ENCODE peak calls at places on chromosomes 3 and 15, in six cellular contexts. One of them, this sample, is unnamed.

GRCh38 chr15:70142322-70143191 is 44.8 kb upstream of the TLE3 start:
- DNase-seq in H1: no peak
- DNase-seq in HCT116: no peak
- DNase-seq in HepG2: no peak
- DNase-seq in GM12878: no peak
- DNase-seq in SK-N-SH: no peak
- DNase-seq in this sample: no peak

GRCh38 chr3:177694316-177694715 is 497.0 kb upstream of the TBL1XR1 start:
- DNase-seq in H1: no peak
- DNase-seq in HCT116: no peak
- DNase-seq in HepG2: no peak
- DNase-seq in GM12878: no peak
- DNase-seq in SK-N-SH: no peak
- DNase-seq in this sample: no peak

GRCh38 chr15:20351448-20351961 is 190.1 kb downstream of the GOLGA6L6 start:
- DNase-seq in H1: no peak
- DNase-seq in HCT116: no peak
- DNase-seq in HepG2: no peak
- DNase-seq in GM12878: no peak
- DNase-seq in SK-N-SH: no peak
- DNase-seq in this sample: no peak

GRCh38 chr3:184688251-184688851 is 23.5 kb downstream of the MAGEF1 start:
- DNase-seq in H1: no peak
- DNase-seq in HCT116: no peak
- DNase-seq in HepG2: no peak
- DNase-seq in GM12878: no peak
- DNase-seq in SK-N-SH: peak; percentile 25
- DNase-seq in this sample: peak; percentile 63

GRCh38 chr3:35663471-35663870 is 24.1 kb downstream of the ARPP21 start:
- DNase-seq in H1: no peak
- DNase-seq in HCT116: no peak
- DNase-seq in HepG2: no peak
- DNase-seq in GM12878: no peak
- DNase-seq in SK-N-SH: no peak
- DNase-seq in this sample: peak; percentile 17

GRCh38 chr3:47503033-47503432 is 10.5 kb downstream of the ELP6 start:
- DNase-seq in H1: no peak
- DNase-seq in HCT116: no peak
- DNase-seq in HepG2: no peak
- DNase-seq in GM12878: no peak
- DNase-seq in SK-N-SH: no peak
- DNase-seq in this sample: no peak

GRCh38 chr3:46102059-46102779 is 74.9 kb upstream of the XCR1 start:
- DNase-seq in H1: no peak
- DNase-seq in HCT116: no peak
- DNase-seq in HepG2: no peak
- DNase-seq in GM12878: no peak
- DNase-seq in SK-N-SH: no peak
- DNase-seq in this sample: no peak

GRCh38 chr15:40256642-40257235 is 17.9 kb downstream of the PAK6 start:
- DNase-seq in H1: no peak
- DNase-seq in HCT116: no peak
- DNase-seq in HepG2: no peak
- DNase-seq in GM12878: no peak
- DNase-seq in SK-N-SH: no peak
- DNase-seq in this sample: no peak

GRCh38 chr3:195906865-195907729 is 1.3 kb downstream of the TNK2 start:
- DNase-seq in H1: no peak
- DNase-seq in HCT116: no peak
- DNase-seq in HepG2: no peak
- DNase-seq in GM12878: peak; percentile 76
- DNase-seq in SK-N-SH: no peak
- DNase-seq in this sample: peak; percentile 94

GRCh38 chr3:129439381-129439816 is 349 bp downstream of the MBD4 start:
- DNase-seq in H1: no peak
- DNase-seq in HCT116: no peak
- DNase-seq in HepG2: no peak
- DNase-seq in GM12878: no peak
- DNase-seq in SK-N-SH: no peak
- DNase-seq in this sample: peak; percentile 18

GRCh38 chr3:187063286-187064081 is 75.8 kb downstream of the RPL39L start:
- DNase-seq in H1: no peak
- DNase-seq in HCT116: no peak
- DNase-seq in HepG2: peak; percentile 89
- DNase-seq in GM12878: no peak
- DNase-seq in SK-N-SH: no peak
- DNase-seq in this sample: peak; percentile 76

GRCh38 chr15:78676424-78677110 is 35.6 kb upstream of the CHRNB4 start:
- DNase-seq in H1: no peak
- DNase-seq in HCT116: no peak
- DNase-seq in HepG2: no peak
- DNase-seq in GM12878: no peak
- DNase-seq in SK-N-SH: no peak
- DNase-seq in this sample: no peak

GRCh38 chr15:27774191-27774590 is 324.9 kb downstream of the OCA2 start:
- DNase-seq in H1: no peak
- DNase-seq in HCT116: no peak
- DNase-seq in HepG2: no peak
- DNase-seq in GM12878: no peak
- DNase-seq in SK-N-SH: no peak
- DNase-seq in this sample: no peak

GRCh38 chr15:25177955-25178801 is 223.4 kb downstream of the SNRPN start:
- DNase-seq in H1: peak; percentile 16
- DNase-seq in HCT116: no peak
- DNase-seq in HepG2: no peak
- DNase-seq in GM12878: no peak
- DNase-seq in SK-N-SH: no peak
- DNase-seq in this sample: no peak

GRCh38 chr3:133663569-133664313 is 2.0 kb upstream of the TOPBP1 start:
- DNase-seq in H1: peak; percentile 47
- DNase-seq in HCT116: peak; percentile 63
- DNase-seq in HepG2: peak; percentile 82
- DNase-seq in GM12878: no peak
- DNase-seq in SK-N-SH: peak; percentile 67
- DNase-seq in this sample: no peak

GRCh38 chr3:149487598-149488197 is 13.2 kb downstream of the TM4SF4 start:
- DNase-seq in H1: peak; percentile 85
- DNase-seq in HCT116: peak; percentile 61
- DNase-seq in HepG2: no peak
- DNase-seq in GM12878: no peak
- DNase-seq in SK-N-SH: no peak
- DNase-seq in this sample: no peak

GRCh38 chr3:19970289-19970688 is 23.4 kb downstream of the RAB5A start:
- DNase-seq in H1: no peak
- DNase-seq in HCT116: no peak
- DNase-seq in HepG2: no peak
- DNase-seq in GM12878: no peak
- DNase-seq in SK-N-SH: no peak
- DNase-seq in this sample: no peak

GRCh38 chr15:73851679-73852078 is 21.7 kb upstream of the TBC1D21 start:
- DNase-seq in H1: peak; percentile 82
- DNase-seq in HCT116: peak; percentile 22
- DNase-seq in HepG2: peak; percentile 25
- DNase-seq in GM12878: no peak
- DNase-seq in SK-N-SH: no peak
- DNase-seq in this sample: peak; percentile 63

GRCh38 chr15:84023636-84024035 is 211.9 kb upstream of the GOLGA6L4 start:
- DNase-seq in H1: peak; percentile 48
- DNase-seq in HCT116: peak; percentile 28
- DNase-seq in HepG2: peak; percentile 24
- DNase-seq in GM12878: no peak
- DNase-seq in SK-N-SH: peak; percentile 28
- DNase-seq in this sample: peak; percentile 22

GRCh38 chr15:57251308-57251707 is 125.0 kb upstream of the CGNL1 start:
- DNase-seq in H1: no peak
- DNase-seq in HCT116: no peak
- DNase-seq in HepG2: no peak
- DNase-seq in GM12878: no peak
- DNase-seq in SK-N-SH: no peak
- DNase-seq in this sample: no peak

GRCh38 chr3:133856316-133856715 is 39.4 kb downstream of the RAB6B start:
- DNase-seq in H1: no peak
- DNase-seq in HCT116: no peak
- DNase-seq in HepG2: no peak
- DNase-seq in GM12878: no peak
- DNase-seq in SK-N-SH: no peak
- DNase-seq in this sample: no peak

GRCh38 chr3:149363053-149363452 is 14.4 kb downstream of the TM4SF1 start:
- DNase-seq in H1: no peak
- DNase-seq in HCT116: no peak
- DNase-seq in HepG2: no peak
- DNase-seq in GM12878: no peak
- DNase-seq in SK-N-SH: no peak
- DNase-seq in this sample: no peak

GRCh38 chr3:131072099-131072559 is 45.5 kb downstream of the NEK11 start:
- DNase-seq in H1: no peak
- DNase-seq in HCT116: no peak
- DNase-seq in HepG2: no peak
- DNase-seq in GM12878: no peak
- DNase-seq in SK-N-SH: no peak
- DNase-seq in this sample: no peak

GRCh38 chr3:55486101-55486856 is 827 bp downstream of the WNT5A start:
- DNase-seq in H1: peak; percentile 79
- DNase-seq in HCT116: no peak
- DNase-seq in HepG2: no peak
- DNase-seq in GM12878: no peak
- DNase-seq in SK-N-SH: peak; percentile 54
- DNase-seq in this sample: no peak

GRCh38 chr15:87591521-87591920 is 665.0 kb downstream of the NTRK3 start:
- DNase-seq in H1: no peak
- DNase-seq in HCT116: no peak
- DNase-seq in HepG2: no peak
- DNase-seq in GM12878: no peak
- DNase-seq in SK-N-SH: no peak
- DNase-seq in this sample: no peak

GRCh38 chr15:64693134-64693533 is 82.3 kb downstream of the RBPMS2 start:
- DNase-seq in H1: no peak
- DNase-seq in HCT116: no peak
- DNase-seq in HepG2: peak; percentile 78
- DNase-seq in GM12878: no peak
- DNase-seq in SK-N-SH: no peak
- DNase-seq in this sample: peak; percentile 36

GRCh38 chr15:26910715-26911114 is 43.9 kb downstream of the GABRA5 start:
- DNase-seq in H1: no peak
- DNase-seq in HCT116: no peak
- DNase-seq in HepG2: peak; percentile 5
- DNase-seq in GM12878: no peak
- DNase-seq in SK-N-SH: no peak
- DNase-seq in this sample: no peak

GRCh38 chr3:125443923-125444322 is 68.8 kb upstream of the ZNF148 start:
- DNase-seq in H1: no peak
- DNase-seq in HCT116: no peak
- DNase-seq in HepG2: no peak
- DNase-seq in GM12878: no peak
- DNase-seq in SK-N-SH: no peak
- DNase-seq in this sample: no peak

GRCh38 chr3:124277516-124277890 is 285.6 kb upstream of the ROPN1 start:
- DNase-seq in H1: no peak
- DNase-seq in HCT116: no peak
- DNase-seq in HepG2: no peak
- DNase-seq in GM12878: no peak
- DNase-seq in SK-N-SH: no peak
- DNase-seq in this sample: no peak
- TF ChIP-seq JUND in H1: no peak
- TF ChIP-seq JUND in HCT116: no peak
- TF ChIP-seq JUND in HepG2: no peak
- TF ChIP-seq JUND in GM12878: no peak
- TF ChIP-seq JUND in SK-N-SH: no peak
- TF ChIP-seq JUND in this sample: no peak

GRCh38 chr3:95271330-95271729 is 1208.5 kb downstream of the NSUN3 start:
- DNase-seq in H1: no peak
- DNase-seq in HCT116: no peak
- DNase-seq in HepG2: no peak
- DNase-seq in GM12878: no peak
- DNase-seq in SK-N-SH: no peak
- DNase-seq in this sample: no peak
- TF ChIP-seq JUND in H1: no peak
- TF ChIP-seq JUND in HCT116: no peak
- TF ChIP-seq JUND in HepG2: no peak
- TF ChIP-seq JUND in GM12878: no peak
- TF ChIP-seq JUND in SK-N-SH: no peak
- TF ChIP-seq JUND in this sample: no peak

GRCh38 chr3:60294181-60294580 is 957.1 kb downstream of the FHIT start:
- DNase-seq in H1: no peak
- DNase-seq in HCT116: no peak
- DNase-seq in HepG2: no peak
- DNase-seq in GM12878: no peak
- DNase-seq in SK-N-SH: no peak
- DNase-seq in this sample: no peak
- TF ChIP-seq JUND in H1: no peak
- TF ChIP-seq JUND in HCT116: no peak
- TF ChIP-seq JUND in HepG2: no peak
- TF ChIP-seq JUND in GM12878: no peak
- TF ChIP-seq JUND in SK-N-SH: no peak
- TF ChIP-seq JUND in this sample: no peak

GRCh38 chr15:62066663-62067447 is at the start of gene C2CD4A:
- DNase-seq in H1: peak; percentile 87
- DNase-seq in HCT116: peak; percentile 70
- DNase-seq in HepG2: peak; percentile 88
- DNase-seq in GM12878: no peak
- DNase-seq in SK-N-SH: no peak
- DNase-seq in this sample: peak; percentile 44

GRCh38 chr15:62067448-62068044 is 769 bp downstream of the C2CD4A start:
- DNase-seq in H1: peak; percentile 70
- DNase-seq in HCT116: no peak
- DNase-seq in HepG2: no peak
- DNase-seq in GM12878: no peak
- DNase-seq in SK-N-SH: peak; percentile 49
- DNase-seq in this sample: peak; percentile 37

GRCh38 chr15:62068787-62069170 is 2.0 kb downstream of the C2CD4A start:
- DNase-seq in H1: no peak
- DNase-seq in HCT116: no peak
- DNase-seq in HepG2: no peak
- DNase-seq in GM12878: no peak
- DNase-seq in SK-N-SH: peak; percentile 29
- DNase-seq in this sample: no peak

GRCh38 chr15:62069551-62069950 is 2.8 kb downstream of the C2CD4A start:
- DNase-seq in H1: no peak
- DNase-seq in HCT116: no peak
- DNase-seq in HepG2: no peak
- DNase-seq in GM12878: no peak
- DNase-seq in SK-N-SH: no peak
- DNase-seq in this sample: no peak

DNA sequence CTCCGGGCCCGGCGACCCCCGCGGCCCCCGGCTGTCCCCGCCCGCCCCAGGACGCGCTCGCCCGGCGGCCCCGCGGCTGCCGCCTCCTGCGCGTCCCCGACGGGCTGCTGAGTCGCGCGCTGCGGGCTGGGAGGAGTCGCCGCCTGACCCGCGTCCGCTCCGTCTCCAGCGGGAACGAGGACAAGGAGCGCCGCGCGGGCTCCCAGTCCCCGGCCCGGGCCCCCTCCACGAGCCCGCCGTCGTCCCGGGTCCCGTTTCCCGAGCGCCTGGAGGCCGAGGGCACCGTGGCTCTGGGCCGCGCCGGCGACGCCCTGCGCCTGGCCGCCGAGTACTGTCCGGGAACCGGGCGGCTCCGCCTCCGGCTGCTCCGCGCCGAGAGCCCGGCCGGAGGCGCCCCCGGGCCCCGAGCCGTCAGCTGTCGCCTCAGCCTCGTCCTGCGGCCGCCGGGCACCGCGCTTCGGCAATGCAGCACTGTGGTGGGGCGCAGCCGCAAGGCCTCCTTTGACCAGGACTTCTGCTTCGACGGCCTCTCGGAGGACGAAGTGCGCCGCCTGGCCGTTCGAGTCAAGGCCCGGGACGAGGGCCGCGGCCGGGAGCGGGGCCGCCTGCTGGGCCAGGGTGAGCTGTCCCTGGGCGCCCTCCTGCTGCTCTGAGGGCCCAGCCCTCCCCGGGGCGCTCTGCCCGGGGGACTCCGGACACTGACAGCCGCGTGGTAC is 1.5 kb downstream of the C2CD4A start:
- DNase-seq in H1: peak; percentile 71
- DNase-seq in HCT116: no peak
- DNase-seq in HepG2: peak; percentile 25
- DNase-seq in GM12878: no peak
- DNase-seq in SK-N-SH: peak; percentile 78
- DNase-seq in this sample: peak; percentile 58
- TF ChIP-seq JUND in H1: no peak
- TF ChIP-seq JUND in HCT116: no peak
- TF ChIP-seq JUND in HepG2: no peak
- TF ChIP-seq JUND in GM12878: no peak
- TF ChIP-seq JUND in SK-N-SH: no peak
- TF ChIP-seq JUND in this sample: no peak

This sample was measured in T47D.